ENCODE peak calls at places on chromosome 22, in four cellular contexts. Q, G, P and D are unnamed samples.

GRCh38 chr22:25749420-25750169 is 7.6 kb downstream of the MYO18B start:
- DNase-seq in Q (no peak), G (no peak), P (peak), D (no peak)

GRCh38 chr22:30612789-30613188 is 5.8 kb downstream of the TCN2 start:
- DNase-seq in Q (no peak), G (no peak), P (no peak), D (no peak)

GRCh38 chr22:26669060-26669481 is 11.7 kb downstream of the MIAT start:
- DNase-seq in Q (no peak), G (no peak), P (peak), D (peak)

GRCh38 chr22:38882480-38882879 is 10.5 kb upstream of the CBX6 start:
- DNase-seq in Q (no peak), G (no peak), P (no peak), D (no peak)

GRCh38 chr22:39546889-39547586 is 14.5 kb upstream of the RPS19BP1 start:
- DNase-seq in Q (no peak), G (no peak), P (no peak), D (peak)

GRCh38 chr22:17772963-17773605 is 1.2 kb downstream of the BID start:
- DNase-seq in Q (peak), G (no peak), P (no peak), D (no peak)

GRCh38 chr22:27669798-27670599 is 131.6 kb downstream of the MN1 start:
- DNase-seq in Q (no peak), G (no peak), P (no peak), D (no peak)

GRCh38 chr22:32202539-32203180 is 2.2 kb downstream of the RFPL2 start:
- DNase-seq in Q (no peak), G (peak), P (peak), D (peak)

GRCh38 chr22:28802595-28803087 is 2.3 kb upstream of the XBP1 start:
- DNase-seq in Q (no peak), G (peak), P (no peak), D (no peak)

GRCh38 chr22:23762866-23763578 is at the start of gene C22orf15:
- DNase-seq in Q (no peak), G (peak), P (peak), D (no peak)

GRCh38 chr22:35148381-35148780 is 82.4 kb downstream of the ISX start:
- DNase-seq in Q (no peak), G (no peak), P (no peak), D (no peak)

GRCh38 chr22:39364646-39365405 is 15.0 kb downstream of the SYNGR1 start:
- DNase-seq in Q (no peak), G (no peak), P (no peak), D (no peak)

GRCh38 chr22:31253949-31254348 is 38.3 kb downstream of the PIK3IP1 start:
- DNase-seq in Q (peak), G (no peak), P (no peak), D (no peak)

GRCh38 chr22:25098445-25099081 is 101.1 kb upstream of the CRYBB3 start:
- DNase-seq in Q (no peak), G (no peak), P (no peak), D (no peak)

GRCh38 chr22:25448435-25449051 is 115.9 kb upstream of the GRK3 start:
- DNase-seq in Q (no peak), G (peak), P (peak), D (peak)

GRCh38 chr22:24859587-24859986 is 53.6 kb downstream of the SGSM1 start:
- DNase-seq in Q (no peak), G (no peak), P (no peak), D (no peak)

GRCh38 chr22:32940736-32941135 is 117.4 kb downstream of the SYN3 start:
- DNase-seq in Q (no peak), G (no peak), P (no peak), D (no peak)

GRCh38 chr22:50048066-50048765 is 9.9 kb downstream of the TTLL8 start:
- DNase-seq in Q (no peak), G (no peak), P (no peak), D (no peak)

GRCh38 chr22:43802897-43803495 is 9.1 kb downstream of the EFCAB6 start:
- DNase-seq in Q (no peak), G (no peak), P (no peak), D (no peak)

GRCh38 chr22:22343603-22344276 is 99.2 kb downstream of the VPREB1 start:
- DNase-seq in Q (no peak), G (no peak), P (no peak), D (no peak)

GRCh38 chr22:26174280-26174679 is 5.0 kb downstream of the SEZ6L start:
- DNase-seq in Q (no peak), G (no peak), P (no peak), D (no peak)

GRCh38 chr22:44880588-44881245 is 128.3 kb downstream of the ARHGAP8 start:
- DNase-seq in Q (peak), G (no peak), P (no peak), D (no peak)

GRCh38 chr22:29635734-29636357 is 32.4 kb downstream of the NF2 start:
- DNase-seq in Q (no peak), G (no peak), P (peak), D (no peak)

GRCh38 chr22:32475428-32476010 is 908 bp downstream of the FBXO7 start:
- DNase-seq in Q (peak), G (no peak), P (peak), D (no peak)

GRCh38 chr22:31139066-31139465 is 1.2 kb downstream of the PLA2G3 start:
- DNase-seq in Q (no peak), G (no peak), P (no peak), D (no peak)

GRCh38 chr22:49780992-49781782 is 46.5 kb downstream of the BRD1 start:
- DNase-seq in Q (no peak), G (no peak), P (peak), D (no peak)

GRCh38 chr22:27984723-27985122 is 65.7 kb upstream of the PITPNB start:
- DNase-seq in Q (no peak), G (no peak), P (no peak), D (no peak)

GRCh38 chr22:24427500-24428164 is at the start of gene ADORA2A:
- DNase-seq in Q (no peak), G (peak), P (peak), D (no peak)

GRCh38 chr22:34623580-34623979 is 442.4 kb upstream of the ISX start:
- DNase-seq in Q (no peak), G (no peak), P (no peak), D (no peak)

GRCh38 chr22:22422629-22423112 is 85.9 kb downstream of the ZNF280B start:
- DNase-seq in Q (no peak), G (peak), P (peak), D (peak)

GRCh38 chr22:49664371-49664881 is 163.2 kb downstream of the BRD1 start:
- DNase-seq in Q (peak), G (no peak), P (no peak), D (no peak)

GRCh38 chr22:29146101-29146560 is 59.6 kb upstream of the EMID1 start:
- DNase-seq in Q (peak), G (no peak), P (no peak), D (no peak)

GRCh38 chr22:26399288-26399687 is 29.8 kb upstream of the ASPHD2 start:
- DNase-seq in Q (no peak), G (no peak), P (no peak), D (no peak)

GRCh38 chr22:27952091-27952490 is 33.0 kb upstream of the PITPNB start:
- DNase-seq in Q (no peak), G (no peak), P (no peak), D (peak)

GRCh38 chr22:43835736-43836135 is 23.6 kb upstream of the EFCAB6 start:
- DNase-seq in Q (no peak), G (no peak), P (no peak), D (no peak)

GRCh38 chr22:36422287-36423014 is 34.7 kb upstream of the MYH9 start:
- DNase-seq in Q (no peak), G (no peak), P (no peak), D (no peak)
- H3K27ac ChIP-seq in Q (no peak), G (no peak), P (no peak), D (no peak)

DNA sequence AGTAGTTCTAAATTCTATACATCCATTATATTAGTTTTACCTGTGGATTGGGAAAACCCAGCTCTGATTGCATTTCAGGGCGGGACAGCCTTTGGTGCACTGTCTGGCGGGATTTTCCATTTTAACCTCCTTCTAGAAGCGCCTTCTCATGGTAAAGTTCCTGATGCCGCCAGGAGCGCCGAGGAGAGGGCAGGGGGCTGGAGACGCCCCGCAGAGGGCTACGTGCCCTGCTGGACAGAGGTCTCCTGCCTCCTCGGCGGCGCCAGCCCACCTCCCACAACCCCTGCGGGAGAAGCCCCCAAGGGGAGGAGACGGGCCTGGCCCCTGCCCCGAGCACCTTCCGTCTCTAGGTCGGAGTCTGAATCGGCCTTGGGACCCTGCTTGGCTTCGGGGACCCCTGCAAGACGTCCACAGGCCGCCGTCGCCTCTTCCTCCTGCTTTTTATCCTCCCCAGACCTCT is 1.2 kb upstream of the P2RX6 start:
- DNase-seq in Q (no peak), G (no peak), P (no peak), D (no peak)
- H3K27ac ChIP-seq in Q (peak), G (peak), P (peak), D (no peak)

DNA sequence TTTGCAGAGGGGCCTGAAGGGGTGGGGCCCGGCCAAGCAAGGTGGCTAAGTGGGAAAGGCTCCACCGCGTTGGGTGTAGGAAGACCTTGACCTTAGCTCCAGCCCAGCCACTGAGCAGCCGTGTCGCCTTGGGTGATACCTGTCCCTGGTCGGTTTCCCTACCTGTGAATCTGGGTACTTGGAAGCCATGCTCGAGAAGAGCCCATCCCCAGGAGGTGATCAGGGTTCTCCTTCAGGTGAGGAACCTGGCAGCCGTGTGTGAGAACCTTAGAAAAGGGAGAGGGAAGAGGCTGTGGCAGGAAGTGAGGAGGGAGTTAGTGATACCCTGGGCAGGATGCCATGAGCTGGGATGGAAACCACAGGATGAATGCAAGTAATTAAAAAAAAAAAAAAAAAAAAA is 21.6 kb downstream of the PPARA start:
- DNase-seq in Q (no peak), G (no peak), P (no peak), D (peak)
- H3K27ac ChIP-seq in Q (no peak), G (no peak), P (no peak), D (no peak)

GRCh38 chr22:41844513-41844912 is 11.6 kb downstream of the SREBF2 start:
- DNase-seq in Q (no peak), G (no peak), P (no peak), D (no peak)

GRCh38 chr22:41845380-41846267 is 12.7 kb downstream of the SREBF2 start:
- DNase-seq in Q (no peak), G (no peak), P (no peak), D (no peak)

GRCh38 chr22:41847300-41847699 is 14.4 kb downstream of the SREBF2 start:
- DNase-seq in Q (no peak), G (no peak), P (no peak), D (no peak)

GRCh38 chr22:41846268-41847002 is 13.5 kb downstream of the SREBF2 start:
- DNase-seq in Q (no peak), G (no peak), P (no peak), D (no peak)

GRCh38 chr22:41848468-41848867 is 15.6 kb downstream of the SREBF2 start:
- DNase-seq in Q (peak), G (no peak), P (no peak), D (no peak)
- H3K27ac ChIP-seq in Q (no peak), G (no peak), P (no peak), D (no peak)

GRCh38 chr22:48451891-48452290 is 1375.8 kb downstream of the BRD1 start:
- DNase-seq in Q (no peak), G (no peak), P (no peak), D (no peak)

GRCh38 chr22:48449466-48450187 is 1378.0 kb downstream of the BRD1 start:
- DNase-seq in Q (no peak), G (no peak), P (no peak), D (no peak)

GRCh38 chr22:48445113-48445827 is 1382.4 kb downstream of the BRD1 start:
- DNase-seq in Q (no peak), G (no peak), P (no peak), D (no peak)

GRCh38 chr22:48450188-48450825 is 1377.4 kb downstream of the BRD1 start:
- DNase-seq in Q (no peak), G (no peak), P (no peak), D (no peak)

GRCh38 chr22:48448821-48449220 is 1378.9 kb downstream of the BRD1 start:
- DNase-seq in Q (no peak), G (no peak), P (no peak), D (no peak)
- H3K27ac ChIP-seq in Q (no peak), G (no peak), P (no peak), D (no peak)

DNA sequence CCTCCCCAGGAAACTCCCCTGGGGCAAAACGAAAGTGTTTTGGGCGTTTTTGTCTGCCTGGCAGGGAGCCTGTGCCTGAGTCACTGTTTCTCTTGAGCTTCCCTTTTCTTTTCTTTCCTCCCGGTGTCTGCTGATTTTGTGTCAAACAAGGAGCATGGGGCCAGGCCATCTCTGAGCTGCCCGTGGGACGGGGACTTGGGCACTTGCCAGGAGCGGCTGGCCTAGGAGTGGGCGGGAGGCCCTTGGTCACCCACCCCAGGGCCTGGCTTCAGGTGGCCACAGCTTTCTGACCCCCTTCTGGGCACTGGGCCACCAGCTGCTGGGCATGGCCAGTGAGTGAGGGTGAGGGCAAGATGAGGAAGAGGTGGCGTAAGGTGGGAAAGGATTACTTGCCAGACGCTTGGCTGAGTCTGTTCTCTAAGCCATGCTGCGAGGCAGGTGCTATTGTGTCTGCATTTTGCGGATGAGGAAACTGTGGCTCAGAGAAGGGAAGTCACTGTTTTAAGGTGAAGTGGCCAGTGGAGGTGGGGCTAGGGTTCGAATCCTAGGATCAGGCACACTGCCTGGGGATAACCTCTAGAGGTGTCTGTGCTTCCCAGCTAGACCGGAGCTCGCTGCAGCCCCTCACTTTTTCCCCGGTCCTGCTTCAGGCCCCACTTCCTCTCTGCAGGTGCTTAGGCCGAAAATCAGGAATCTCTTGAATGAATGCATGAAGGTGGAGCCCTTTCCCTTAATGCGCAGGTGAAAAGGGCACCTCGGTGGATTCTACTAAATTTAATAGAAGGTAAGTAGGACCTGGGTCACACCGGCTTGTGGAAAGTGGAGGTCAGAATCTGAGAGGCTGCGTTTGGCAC is 7.8 kb upstream of the NFAM1 start:
- DNase-seq in Q (no peak), G (no peak), P (peak), D (peak)
- H3K27ac ChIP-seq in Q (no peak), G (no peak), P (no peak), D (no peak)

DNA sequence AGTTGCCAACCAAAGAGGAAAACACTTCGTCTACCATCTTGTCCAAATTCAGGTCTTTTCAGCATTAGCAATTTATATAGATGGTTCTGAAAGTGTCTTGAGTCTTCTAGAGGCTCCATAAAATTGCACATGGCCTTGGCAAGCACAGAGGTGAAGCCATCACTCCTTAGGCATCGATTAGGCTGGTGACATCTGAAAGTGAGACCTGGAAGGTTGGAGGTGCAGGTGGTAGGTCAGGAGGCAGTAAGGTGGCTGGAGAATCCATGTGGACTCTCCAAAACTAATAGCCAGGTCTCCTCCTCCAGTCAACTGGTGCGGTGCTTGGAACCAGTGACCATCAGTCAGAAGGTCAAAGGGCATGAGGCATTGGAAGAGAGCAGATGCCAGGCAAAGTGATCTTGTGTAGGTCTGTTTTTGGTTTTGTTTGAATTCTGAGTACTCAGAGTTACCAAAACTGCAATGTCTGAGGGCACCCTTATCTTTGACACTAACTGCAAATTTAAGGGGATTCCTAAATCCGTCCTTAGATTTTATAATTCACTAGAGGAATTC is 6.6 kb upstream of the APOL2 start:
- DNase-seq in Q (no peak), G (no peak), P (no peak), D (no peak)
- H3K27ac ChIP-seq in Q (no peak), G (no peak), P (no peak), D (no peak)

GRCh38 chr22:19886605-19887250 is 32.1 kb upstream of the GNB1L start:
- DNase-seq in Q (no peak), G (peak), P (peak), D (no peak)
- H3K27ac ChIP-seq in Q (no peak), G (peak), P (peak), D (no peak)

GRCh38 chr22:20951932-20952380 is 15.1 kb upstream of the AIFM3 start:
- DNase-seq in Q (no peak), G (no peak), P (no peak), D (no peak)
- H3K27ac ChIP-seq in Q (no peak), G (no peak), P (no peak), D (no peak)

GRCh38 chr22:41841085-41841712 is 8.3 kb downstream of the SREBF2 start:
- DNase-seq in Q (no peak), G (no peak), P (no peak), D (no peak)
- H3K27ac ChIP-seq in Q (peak), G (no peak), P (no peak), D (no peak)